ENCODE peak calls at places on chromosome 6, in six cellular contexts. C is cardiac muscle cell, E is tibial nerve, Q is heart right ventricle, B is neural progenitor cell, H is HL-60. J is an unnamed sample.
A peak's percentile ranks its signal among the peaks of the same experiment; 100 is the strongest.

GRCh38 chr6:75602164-75602896 is 650 bp downstream of the SENP6 start:
- DNase-seq in C (peak; percentile 70), E (peak; percentile 28), B (peak; percentile 80), Q (peak; percentile 58), H (no peak), J (peak; percentile 49)

GRCh38 chr6:37940074-37940847 is 120.7 kb downstream of the ZFAND3 start:
- DNase-seq in E (peak; percentile 25), C (peak; percentile 83), Q (no peak), B (no peak), H (no peak), J (no peak)

GRCh38 chr6:108737594-108738546 is 110.4 kb upstream of the ARMC2 start:
- DNase-seq in E (peak; percentile 37), C (peak; percentile 89), Q (no peak), B (no peak), H (no peak), J (no peak)

GRCh38 chr6:158506577-158506976 is 53.3 kb upstream of the TMEM181 start:
- DNase-seq in E (no peak), H (no peak), B (peak; percentile 81), Q (no peak), C (no peak), J (no peak)

GRCh38 chr6:11333292-11333849 is 100.9 kb upstream of the NEDD9 start:
- DNase-seq in E (no peak), B (no peak), H (no peak), C (no peak), Q (no peak), J (no peak)

GRCh38 chr6:138692978-138693909 is 80.3 kb upstream of the CCDC28A start:
- DNase-seq in B (peak; percentile 88), C (peak; percentile 74), Q (peak; percentile 63), H (peak; percentile 37), E (peak; percentile 19), J (no peak)

GRCh38 chr6:132115714-132116366 is 164.7 kb upstream of the CCN2 start:
- DNase-seq in E (no peak), H (no peak), Q (no peak), B (no peak), C (no peak), J (no peak)

GRCh38 chr6:154653385-154653784 is 79.8 kb upstream of the SCAF8 start:
- DNase-seq in Q (no peak), H (no peak), B (no peak), C (peak; percentile 32), E (no peak), J (no peak)

GRCh38 chr6:166115609-166116008 is 52.0 kb downstream of the TBXT start:
- DNase-seq in C (no peak), B (no peak), E (no peak), Q (no peak), H (no peak), J (no peak)

GRCh38 chr6:89660981-89661380 is 22.4 kb upstream of the LYRM2 start:
- DNase-seq in E (no peak), Q (no peak), H (no peak), B (no peak), C (no peak), J (no peak)

GRCh38 chr6:140436023-140436811 is 1061.8 kb upstream of the CITED2 start:
- DNase-seq in Q (no peak), C (peak; percentile 60), B (peak; percentile 69), H (no peak), E (no peak), J (no peak)

GRCh38 chr6:37483917-37484785 is 15.5 kb downstream of the CCDC167 start:
- DNase-seq in C (peak; percentile 53), Q (peak; percentile 70), H (peak; percentile 12), E (peak; percentile 25), B (peak; percentile 83), J (peak; percentile 31)

GRCh38 chr6:73388433-73388799 is 6.2 kb upstream of the DDX43 start:
- DNase-seq in Q (no peak), B (no peak), C (no peak), H (no peak), E (no peak), J (no peak)

GRCh38 chr6:43890197-43891062 is 120.4 kb downstream of the VEGFA start:
- DNase-seq in C (no peak), Q (no peak), H (no peak), B (no peak), E (no peak), J (no peak)

GRCh38 chr6:52130440-52130839 is 43.0 kb upstream of the PKHD1 start:
- DNase-seq in Q (no peak), E (no peak), H (no peak), B (no peak), C (no peak), J (no peak)

GRCh38 chr6:73180076-73180717 is 45.1 kb downstream of the KHDC1L start:
- DNase-seq in C (no peak), Q (no peak), B (no peak), E (no peak), H (no peak), J (no peak)

GRCh38 chr6:147297124-147297523 is 92.9 kb downstream of the STXBP5 start:
- DNase-seq in B (no peak), E (no peak), H (no peak), C (no peak), Q (no peak), J (no peak)

GRCh38 chr6:94270040-94270689 is 850.8 kb upstream of the EPHA7 start:
- DNase-seq in E (no peak), B (peak; percentile 49), H (no peak), C (no peak), Q (no peak), J (no peak)

GRCh38 chr6:134466751-134467525 is 149.0 kb upstream of the SGK1 start:
- DNase-seq in E (no peak), Q (no peak), H (no peak), C (no peak), B (no peak), J (no peak)

GRCh38 chr6:74597266-74597665 is 608.6 kb downstream of the COL12A1 start:
- DNase-seq in H (no peak), Q (no peak), E (no peak), C (peak; percentile 58), B (no peak), J (no peak)

GRCh38 chr6:109687271-109687721 is 3.7 kb downstream of the AK9 start:
- DNase-seq in C (peak; percentile 93), B (no peak), H (peak; percentile 76), Q (no peak), E (no peak), J (no peak)

DNA sequence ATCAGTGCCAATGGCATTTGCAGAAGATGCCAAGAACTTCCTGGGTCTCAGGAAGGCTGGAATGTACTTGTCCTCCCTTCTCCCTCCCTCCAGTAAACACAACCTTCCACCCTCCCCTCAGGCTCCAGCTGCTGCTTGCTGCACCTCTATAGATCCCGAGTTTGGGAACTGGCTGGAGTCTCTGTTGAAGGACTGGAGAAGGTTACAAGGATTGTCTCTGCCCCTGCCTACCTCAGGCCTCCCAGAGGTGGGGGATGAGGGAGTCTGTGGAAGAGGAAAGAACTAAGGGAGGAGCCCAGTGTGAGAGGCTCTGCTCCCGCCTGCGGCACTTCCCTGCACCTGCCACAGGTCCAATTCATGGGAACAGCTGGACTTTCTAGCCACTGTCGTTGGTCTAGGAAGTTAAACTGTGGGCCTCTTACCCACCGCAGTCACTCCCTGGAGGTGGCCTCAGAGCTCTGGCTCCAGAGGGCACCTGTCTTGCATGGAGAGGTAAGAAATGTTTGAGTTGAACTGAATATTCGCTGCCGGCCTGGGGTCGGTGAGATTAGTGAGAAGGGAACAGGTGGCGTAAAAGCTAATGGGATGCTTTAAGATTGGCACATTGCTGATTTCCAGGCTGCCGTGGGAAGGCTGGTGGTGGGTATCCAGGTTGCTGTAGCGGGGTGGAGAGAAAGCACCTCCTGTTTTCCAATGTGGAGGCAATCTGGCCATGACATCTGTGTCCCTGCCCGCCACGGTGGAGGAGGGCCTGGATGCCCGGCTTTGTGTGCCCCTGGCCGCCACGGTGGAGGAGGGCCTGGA is 54.3 kb downstream of the PPP1R14C start:
- DNase-seq in B (no peak), Q (no peak), C (no peak), H (no peak), E (no peak), J (no peak)
- H3K27ac ChIP-seq in B (no peak overlapping the region), Q (peak overlapping the region; percentile 17), C (peak overlapping the region; percentile 65), H (no peak overlapping the region), E (no peak overlapping the region), J (no peak overlapping the region)

DNA sequence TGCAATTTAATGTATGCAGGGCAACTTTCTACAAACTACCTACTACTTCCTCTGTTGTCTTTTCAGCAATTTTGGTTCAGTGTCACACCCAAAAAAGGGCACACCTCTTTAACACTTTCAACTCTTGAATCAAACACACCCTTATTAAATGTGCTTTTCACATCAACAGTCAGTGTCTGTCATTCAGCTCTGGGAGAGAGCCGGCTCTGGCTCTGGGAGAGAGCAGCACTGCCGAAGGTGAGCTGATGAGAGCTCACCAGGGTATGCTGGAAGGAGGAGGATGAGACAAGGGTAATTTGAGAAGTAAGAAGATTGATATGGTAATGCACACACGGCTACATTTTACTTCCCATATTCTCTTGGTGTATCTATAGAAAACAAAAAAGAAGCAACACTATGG is 134.3 kb downstream of the RTN4IP1 start:
- DNase-seq in C (no peak), H (no peak), Q (no peak), B (no peak), E (no peak), J (no peak)
- H3K27ac ChIP-seq in C (no peak overlapping the region), H (no peak overlapping the region), Q (no peak overlapping the region), B (no peak overlapping the region), E (no peak overlapping the region), J (no peak overlapping the region)

GRCh38 chr6:126030045-126030444 is 43.7 kb downstream of the TRMT11 start:
- DNase-seq in B (no peak), Q (no peak), C (no peak), H (no peak), E (no peak), J (no peak)
- H3K27ac ChIP-seq in B (no peak overlapping the region), Q (no peak overlapping the region), C (peak overlapping the region; percentile 61), H (no peak overlapping the region), E (no peak overlapping the region), J (no peak overlapping the region)

GRCh38 chr6:125100018-125100652 is 53.4 kb upstream of the TPD52L1 start:
- DNase-seq in B (no peak), Q (no peak), C (no peak), E (no peak), H (no peak), J (no peak)

GRCh38 chr6:125102411-125102810 is 51.2 kb upstream of the TPD52L1 start:
- DNase-seq in E (no peak), B (no peak), Q (no peak), C (peak; percentile 60), H (no peak), J (no peak)

GRCh38 chr6:125102901-125103300 is 50.7 kb upstream of the TPD52L1 start:
- DNase-seq in H (no peak), C (peak; percentile 87), Q (no peak), B (no peak), E (no peak), J (no peak)

GRCh38 chr6:125101128-125101527 is 52.4 kb upstream of the TPD52L1 start:
- DNase-seq in H (no peak), Q (no peak), B (no peak), C (no peak), E (no peak), J (no peak)

GRCh38 chr6:125101656-125102055 is 51.9 kb upstream of the TPD52L1 start:
- DNase-seq in C (no peak), H (no peak), E (no peak), B (no peak), Q (no peak), J (no peak)
- H3K27ac ChIP-seq in C (no peak overlapping the region), H (no peak overlapping the region), E (no peak overlapping the region), B (no peak overlapping the region), Q (no peak overlapping the region), J (no peak overlapping the region)

GRCh38 chr6:21597706-21598273 is 4.2 kb downstream of the SOX4 start:
- DNase-seq in H (no peak), Q (no peak), C (peak; percentile 54), E (no peak), B (no peak), J (no peak)
- H3K27ac ChIP-seq in H (no peak overlapping the region), Q (no peak overlapping the region), C (peak overlapping the region; percentile 91), E (no peak overlapping the region), B (no peak overlapping the region), J (no peak overlapping the region)

GRCh38 chr6:12815884-12816600 is 99.5 kb downstream of the PHACTR1 start:
- DNase-seq in Q (no peak), B (no peak), E (no peak), C (no peak), H (no peak), J (no peak)
- H3K27ac ChIP-seq in Q (no peak overlapping the region), B (no peak overlapping the region), E (no peak overlapping the region), C (no peak overlapping the region), H (no peak overlapping the region), J (no peak overlapping the region)